ENCODE peak calls at places on chromosomes 13 and 19, in four cellular contexts. T is HCT116, R is K562, Z is HepG2. W is an unnamed sample.

GRCh38 chr13:65505941-65506340 is 1724.2 kb downstream of the PCDH9 start:
- DNase-seq in R (no peak), T (no peak), Z (no peak), W (no peak)

GRCh38 chr13:96851856-96852255 is 142.4 kb downstream of the OXGR1 start:
- DNase-seq in Z (no peak), T (no peak), R (no peak), W (no peak)

GRCh38 chr13:60453490-60453889 is 56.5 kb downstream of the TDRD3 start:
- DNase-seq in R (no peak), T (no peak), Z (no peak), W (no peak)

GRCh38 chr13:113448545-113448884 is 4.8 kb downstream of the ADPRHL1 start:
- DNase-seq in T (peak), Z (peak), R (no peak), W (no peak)

GRCh38 chr13:45055902-45056648 is 64.2 kb upstream of the GTF2F2 start:
- DNase-seq in Z (no peak), R (peak), T (peak), W (no peak)

GRCh38 chr19:42207767-42208259 is 9.7 kb downstream of the DEDD2 start:
- DNase-seq in Z (no peak), R (peak), T (no peak), W (no peak)

GRCh38 chr19:35169226-35169995 is 14.9 kb downstream of the FXYD5 start:
- DNase-seq in R (no peak), T (no peak), Z (no peak), W (no peak)

GRCh38 chr13:98352226-98352625 is 175.2 kb upstream of the RNF113B start:
- DNase-seq in T (no peak), R (no peak), Z (no peak), W (no peak)

GRCh38 chr19:32453736-32454135 is 48.2 kb downstream of the DPY19L3 start:
- DNase-seq in T (no peak), R (no peak), Z (no peak), W (no peak)

GRCh38 chr19:2957160-2957559 is 12.4 kb upstream of the ZNF77 start:
- DNase-seq in R (no peak), T (no peak), Z (no peak), W (no peak)

GRCh38 chr13:21825801-21826200 is 154.9 kb downstream of the FGF9 start:
- DNase-seq in R (no peak), T (no peak), Z (no peak), W (no peak)

GRCh38 chr13:23876265-23876664 is 12.9 kb downstream of the MIPEP start:
- DNase-seq in R (no peak), Z (no peak), T (no peak), W (no peak)

GRCh38 chr19:35609881-35610353 is 2.6 kb upstream of the HAUS5 start:
- DNase-seq in R (no peak), T (no peak), Z (no peak), W (no peak)

GRCh38 chr19:41321600-41322270 is 11.8 kb downstream of the CCDC97 start:
- DNase-seq in T (no peak), Z (peak), R (peak), W (peak)

GRCh38 chr13:74794147-74794546 is 659.9 kb upstream of the KLF12 start:
- DNase-seq in T (no peak), R (no peak), Z (no peak), W (no peak)

GRCh38 chr19:2053601-2054389 is 2.8 kb upstream of the MKNK2 start:
- DNase-seq in Z (no peak), T (no peak), R (no peak), W (no peak)

GRCh38 chr19:46574533-46574932 is 26.6 kb upstream of the CALM3 start:
- DNase-seq in Z (no peak), R (no peak), T (no peak), W (no peak)

GRCh38 chr19:40740747-40741146 is 9.5 kb downstream of the ACTMAP start:
- DNase-seq in R (no peak), Z (no peak), T (no peak), W (no peak)

GRCh38 chr13:98333481-98333880 is 156.4 kb upstream of the RNF113B start:
- DNase-seq in R (no peak), Z (peak), T (no peak), W (no peak)

GRCh38 chr19:31502536-31503170 is 153.4 kb upstream of the TSHZ3 start:
- DNase-seq in Z (no peak), R (no peak), T (no peak), W (peak)

GRCh38 chr13:110627351-110627750 is 12.0 kb downstream of the NAXD start:
- DNase-seq in T (no peak), R (no peak), Z (no peak), W (no peak)

GRCh38 chr19:34497112-34497805 is 15.7 kb downstream of the WTIP start:
- DNase-seq in T (no peak), R (no peak), Z (no peak), W (no peak)

GRCh38 chr13:105196052-105196451 is 1339.4 kb downstream of the EFNB2 start:
- DNase-seq in T (no peak), R (no peak), Z (no peak), W (no peak)

GRCh38 chr13:100753391-100753790 is 78.8 kb upstream of the TMTC4 start:
- DNase-seq in Z (no peak), T (no peak), R (no peak), W (no peak)

GRCh38 chr19:30712428-30713151 is 340.4 kb downstream of the ZNF536 start:
- DNase-seq in T (no peak), Z (no peak), R (no peak), W (no peak)

GRCh38 chr19:18669524-18669817 is 14.0 kb upstream of the CRTC1 start:
- DNase-seq in R (no peak), T (no peak), Z (no peak), W (no peak)

GRCh38 chr19:10604460-10604980 is 17.4 kb upstream of the AP1M2 start:
- DNase-seq in T (no peak), Z (no peak), R (peak), W (no peak)

GRCh38 chr19:45404557-45405434 is at the start of gene PPP1R13L:
- DNase-seq in R (peak), T (peak), Z (peak), W (no peak)

GRCh38 chr13:33678906-33679657 is 138.9 kb upstream of the RFC3 start:
- DNase-seq in R (peak), Z (peak), T (no peak), W (no peak)

GRCh38 chr19:10764340-10764894 is 46.5 kb downstream of the DNM2 start:
- DNase-seq in Z (peak), T (no peak), R (no peak), W (no peak)

GRCh38 chr13:113976711-113977684 is 3.1 kb upstream of the C13orf46 start:
- DNase-seq in T (no peak), Z (no peak), R (no peak), W (no peak)

DNA sequence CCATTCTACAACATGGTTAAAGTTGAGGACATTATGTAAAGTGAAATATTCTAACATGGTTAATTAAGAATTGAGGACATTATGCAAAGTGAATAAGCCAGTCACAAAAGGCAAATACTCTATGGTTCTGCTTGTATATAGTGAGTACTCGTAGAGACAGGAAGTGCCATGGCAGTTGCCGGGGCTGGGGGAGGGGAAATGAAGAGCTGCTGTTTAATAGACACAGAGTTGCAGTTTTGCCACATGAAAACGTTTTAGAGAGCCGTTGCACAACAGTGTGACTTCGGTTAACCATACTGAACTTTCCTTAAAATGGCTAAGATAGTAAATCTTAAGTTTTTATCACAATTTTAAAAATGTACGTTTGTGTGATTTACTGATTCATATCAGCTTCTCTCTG is 176.9 kb downstream of the SHISA2 start:
- DNase-seq in Z (no peak), T (no peak), R (no peak), W (no peak)
- TF ChIP-seq FOSL1 in Z (no peak), T (no peak), R (no peak), W (no peak)

DNA sequence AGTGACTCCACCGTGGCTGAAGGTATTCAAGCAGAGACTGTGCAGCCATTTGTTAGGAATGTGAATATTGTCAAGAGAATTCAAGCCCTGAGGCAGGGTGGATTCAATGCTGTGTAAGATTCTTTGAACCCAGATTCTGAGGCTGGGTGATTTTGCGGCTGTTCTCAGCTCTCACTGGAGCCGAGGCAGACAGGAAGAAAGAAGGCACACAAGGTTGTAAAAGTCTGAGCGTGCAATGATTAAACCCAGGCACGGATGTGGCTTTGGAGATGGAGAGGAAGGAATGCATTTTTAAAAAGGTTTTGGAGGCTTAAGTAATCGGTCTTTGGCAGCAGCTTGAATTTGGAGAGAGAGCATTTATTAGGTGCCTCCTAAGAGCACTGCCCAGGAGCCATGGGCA is 187.9 kb downstream of the KATNAL1 start:
- DNase-seq in T (no peak), Z (no peak), R (no peak), W (no peak)
- TF ChIP-seq SIN3A in T (no peak), Z (no peak), R (no peak), W (no peak)

DNA sequence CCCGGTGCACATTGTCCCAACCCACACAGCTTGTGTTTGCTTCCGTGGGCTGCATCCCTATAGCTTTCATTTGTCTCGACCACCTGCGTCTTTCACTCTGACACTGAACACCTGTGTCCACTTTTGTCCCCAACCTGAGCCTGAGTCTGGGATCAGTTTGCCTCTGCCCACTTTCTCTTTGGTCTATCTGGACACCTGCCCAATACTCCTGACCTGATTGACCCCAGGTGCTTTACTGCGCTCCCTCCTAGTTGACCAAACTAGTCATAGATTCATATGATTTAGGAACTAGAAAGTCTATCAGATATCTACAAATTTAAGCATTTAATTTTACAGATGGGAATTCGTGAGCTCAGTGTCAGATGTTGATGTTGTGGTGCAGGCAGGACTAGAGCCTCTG is 209.9 kb downstream of the DCT start:
- DNase-seq in T (no peak), R (no peak), Z (no peak), W (no peak)
- TF ChIP-seq FOSL1 in T (no peak), R (no peak), Z (no peak), W (no peak)

DNA sequence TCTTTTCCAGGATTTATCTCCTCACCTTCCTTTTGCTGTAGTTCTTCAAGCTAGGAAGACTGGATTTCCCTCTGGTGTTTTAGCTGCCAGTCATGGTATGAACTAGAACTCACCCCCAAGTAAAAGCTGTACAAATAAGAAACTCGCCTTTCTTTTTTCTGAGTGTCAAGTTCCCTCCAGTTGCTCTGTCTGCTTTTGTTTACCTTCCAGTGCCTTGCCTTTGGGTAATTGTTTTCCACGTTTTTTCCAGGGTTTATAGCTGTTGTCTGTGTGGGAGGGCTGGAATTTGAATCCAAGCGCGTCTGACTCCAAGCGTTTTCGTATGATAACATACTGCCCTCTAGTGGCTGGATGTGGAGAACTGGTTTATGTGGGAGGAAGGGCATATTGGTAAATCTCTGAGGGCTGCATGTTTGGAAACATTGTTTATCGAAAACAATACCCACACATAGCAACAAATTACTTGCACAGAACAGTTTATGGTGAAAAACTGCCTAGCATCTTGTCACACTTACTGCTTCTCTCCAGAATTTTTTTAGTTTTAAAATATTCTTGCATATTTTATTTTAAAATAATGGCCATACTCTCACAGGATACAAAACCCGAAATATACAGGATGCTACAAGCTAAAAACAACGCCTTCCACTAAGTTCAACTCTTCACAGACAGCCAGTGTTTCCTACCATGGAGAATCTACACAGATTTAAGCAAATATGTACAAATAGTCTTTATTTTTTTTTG is 19.2 kb downstream of the RCN3 start:
- DNase-seq in Z (peak), T (peak), R (peak), W (peak)
- TF ChIP-seq SIN3A in Z (no peak), T (no peak), R (no peak), W (no peak)

DNA sequence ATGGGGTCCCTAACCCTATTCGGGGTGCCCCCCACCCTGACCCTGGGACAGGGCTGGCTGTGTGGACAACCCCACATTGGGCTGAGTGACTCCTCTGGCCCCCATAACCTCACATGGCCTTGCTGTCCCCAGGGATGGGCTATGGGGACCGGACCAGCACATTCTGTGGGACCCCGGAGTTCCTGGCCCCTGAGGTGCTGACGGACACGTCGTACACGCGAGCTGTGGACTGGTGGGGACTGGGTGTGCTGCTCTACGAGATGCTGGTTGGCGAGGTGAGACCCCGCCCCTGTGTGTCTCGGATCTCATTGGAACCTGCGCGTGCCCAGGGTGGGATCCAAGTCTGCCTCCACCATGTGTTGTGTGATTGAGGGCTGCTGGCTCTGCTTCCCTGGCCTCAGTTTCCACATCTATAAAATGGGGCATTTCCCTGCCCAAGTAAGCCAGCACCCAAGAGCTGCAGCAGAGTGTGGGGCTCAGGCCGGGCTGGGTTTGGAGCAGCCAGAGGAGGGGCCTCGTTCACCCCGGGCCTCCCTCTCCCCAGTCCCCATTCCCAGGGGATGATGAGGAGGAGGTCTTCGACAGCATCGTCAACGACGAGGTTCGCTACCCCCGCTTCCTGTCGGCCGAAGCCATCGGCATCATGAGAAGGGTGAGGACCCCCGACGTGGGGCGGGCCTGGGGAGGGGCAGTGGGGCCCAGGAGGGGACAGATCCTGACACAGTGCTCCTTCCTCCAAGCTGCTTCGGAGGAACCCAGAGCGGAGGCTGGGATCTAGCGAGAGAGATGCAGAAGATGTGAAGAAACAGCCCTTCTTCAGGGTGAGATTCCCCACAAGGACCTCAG is 4.9 kb downstream of the PTGER1 start:
- DNase-seq in T (no peak), R (peak), Z (no peak), W (no peak)
- TF ChIP-seq FOSL1 in T (no peak), R (no peak), Z (no peak), W (no peak)

DNA sequence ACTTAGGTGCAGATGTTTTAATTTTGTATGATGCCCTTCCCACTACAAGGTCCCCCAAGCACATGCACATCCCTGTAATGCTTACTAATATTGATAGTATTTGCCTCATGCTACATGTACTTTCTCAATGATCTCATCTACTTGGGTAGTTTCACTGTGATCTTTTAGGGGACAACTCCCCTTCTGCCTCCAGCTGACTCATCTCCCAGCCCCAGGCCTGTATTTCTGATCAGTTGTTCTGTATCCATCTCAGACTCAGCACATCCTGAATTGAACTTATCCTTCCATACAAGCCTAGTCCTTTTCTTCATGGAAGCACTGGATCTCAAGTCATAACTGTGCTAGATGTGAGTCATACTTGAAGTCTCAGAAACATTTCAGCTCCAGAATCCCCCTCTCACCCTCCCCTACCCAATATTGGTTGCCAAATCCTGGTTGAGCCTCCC is 49.4 kb upstream of the INTS6 start:
- DNase-seq in R (no peak), Z (no peak), T (no peak), W (no peak)
- TF ChIP-seq SIN3A in R (no peak), Z (no peak), T (no peak), W (no peak)

DNA sequence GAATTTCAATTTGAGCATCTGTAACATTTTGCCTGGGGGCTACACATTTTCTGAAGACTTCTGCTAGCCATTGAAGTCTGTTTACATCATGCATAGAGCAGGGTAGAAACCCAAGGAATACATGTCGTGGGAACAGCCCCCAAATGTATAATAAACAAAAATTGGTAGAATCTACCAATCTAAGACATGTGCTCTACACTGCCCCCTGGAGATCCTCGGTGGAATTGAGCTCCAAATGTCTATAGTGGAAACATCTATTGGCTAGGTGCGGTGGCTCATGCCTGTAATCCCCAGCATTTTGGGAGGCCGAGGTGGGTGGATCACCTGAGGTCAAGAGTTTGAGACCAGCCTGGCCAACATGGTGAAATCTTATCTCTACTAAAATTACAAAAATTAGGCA is 57.3 kb downstream of the MBD3L2B start:
- DNase-seq in T (peak), R (peak), Z (no peak), W (peak)
- TF ChIP-seq FOSL1 in T (no peak), R (no peak), Z (no peak), W (no peak)

GRCh38 chr13:39777527-39778061 is 122.1 kb downstream of the COG6 start:
- DNase-seq in Z (no peak), R (no peak), T (peak), W (no peak)
- TF ChIP-seq SIN3A in Z (no peak), R (no peak), T (no peak), W (no peak)

GRCh38 chr19:48962029-48962848 is 2.9 kb upstream of the FTL start:
- DNase-seq in T (no peak), Z (peak), R (peak), W (no peak)
- TF ChIP-seq FOSL1 in T (no peak), Z (no peak), R (no peak), W (no peak)

DNA sequence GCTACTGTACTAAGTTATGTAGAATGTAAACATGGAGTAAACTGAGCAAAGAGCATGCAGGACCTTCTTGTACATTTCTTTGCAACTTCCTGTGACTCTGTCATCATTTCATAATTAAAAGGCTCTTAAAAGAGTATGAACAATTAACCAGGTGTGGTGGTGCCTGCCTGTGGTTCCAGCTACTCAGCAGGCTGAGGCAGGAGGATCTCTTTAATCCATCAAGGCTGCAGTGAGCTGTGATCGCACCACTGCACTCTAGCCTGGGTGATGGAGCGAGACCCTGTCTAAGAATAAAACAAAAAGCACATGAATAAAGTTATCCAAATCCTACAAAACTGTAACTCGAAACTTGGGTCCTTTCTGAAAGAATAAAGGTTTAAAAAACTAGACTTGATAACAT is 5.8 kb upstream of the SPACA7 start:
- DNase-seq in R (no peak), T (no peak), Z (no peak), W (no peak)
- TF ChIP-seq SIN3A in R (no peak), T (no peak), Z (no peak), W (no peak)